ENCODE peak calls at places on chromosomes 12 and 14, in nine cellular contexts. One of them, this sample, is unnamed.

GRCh38 chr12:110343921-110344555 is 59.5 kb downstream of the ANAPC7 start:
- DNase-seq in GM12878: no peak
- DNase-seq in GM20000: no peak
- DNase-seq in WTC11: no peak
- DNase-seq in fibroblast of lung: no peak
- DNase-seq in ovary: no peak
- DNase-seq in Caco-2: no peak
- DNase-seq in cardiac fibroblast: no peak
- DNase-seq in Calu3: no peak
- DNase-seq in this sample: no peak

GRCh38 chr12:12563529-12563928 is 866 bp upstream of the DUSP16 start:
- DNase-seq in ovary: peak
- DNase-seq in GM20000: no peak
- DNase-seq in Calu3: no peak
- DNase-seq in cardiac fibroblast: peak
- DNase-seq in fibroblast of lung: no peak
- DNase-seq in WTC11: no peak
- DNase-seq in GM12878: no peak
- DNase-seq in Caco-2: no peak
- DNase-seq in this sample: no peak

GRCh38 chr14:24213866-24214652 is 771 bp upstream of the CHMP4A start:
- DNase-seq in GM20000: no peak
- DNase-seq in Caco-2: no peak
- DNase-seq in ovary: no peak
- DNase-seq in GM12878: no peak
- DNase-seq in Calu3: no peak
- DNase-seq in cardiac fibroblast: no peak
- DNase-seq in WTC11: no peak
- DNase-seq in fibroblast of lung: no peak
- DNase-seq in this sample: no peak

GRCh38 chr14:36442824-36443241 is 77.2 kb downstream of the NKX2-1 start:
- DNase-seq in GM12878: no peak
- DNase-seq in fibroblast of lung: no peak
- DNase-seq in WTC11: no peak
- DNase-seq in Calu3: no peak
- DNase-seq in GM20000: no peak
- DNase-seq in cardiac fibroblast: no peak
- DNase-seq in ovary: no peak
- DNase-seq in Caco-2: no peak
- DNase-seq in this sample: no peak

GRCh38 chr12:57229041-57229633 is 374 bp upstream of the SHMT2 start:
- DNase-seq in fibroblast of lung: no peak
- DNase-seq in GM20000: no peak
- DNase-seq in cardiac fibroblast: peak
- DNase-seq in ovary: no peak
- DNase-seq in Caco-2: no peak
- DNase-seq in WTC11: no peak
- DNase-seq in Calu3: no peak
- DNase-seq in GM12878: no peak
- DNase-seq in this sample: no peak

GRCh38 chr12:48818831-48819590 is 715 bp downstream of the CACNB3 start:
- DNase-seq in GM20000: no peak
- DNase-seq in fibroblast of lung: no peak
- DNase-seq in GM12878: no peak
- DNase-seq in WTC11: peak
- DNase-seq in ovary: peak
- DNase-seq in Calu3: peak
- DNase-seq in cardiac fibroblast: no peak
- DNase-seq in Caco-2: peak
- DNase-seq in this sample: no peak

GRCh38 chr12:32048791-32049190 is 57.9 kb upstream of the BICD1 start:
- DNase-seq in Calu3: no peak
- DNase-seq in WTC11: no peak
- DNase-seq in fibroblast of lung: no peak
- DNase-seq in Caco-2: no peak
- DNase-seq in cardiac fibroblast: no peak
- DNase-seq in GM20000: no peak
- DNase-seq in GM12878: no peak
- DNase-seq in ovary: no peak
- DNase-seq in this sample: no peak

GRCh38 chr14:80669416-80669815 is 272.1 kb downstream of the CEP128 start:
- DNase-seq in GM20000: no peak
- DNase-seq in ovary: no peak
- DNase-seq in WTC11: no peak
- DNase-seq in Calu3: no peak
- DNase-seq in GM12878: no peak
- DNase-seq in fibroblast of lung: peak
- DNase-seq in cardiac fibroblast: no peak
- DNase-seq in Caco-2: no peak
- DNase-seq in this sample: no peak

GRCh38 chr14:89269404-89269803 is 147.6 kb downstream of the FOXN3 start:
- DNase-seq in Caco-2: no peak
- DNase-seq in Calu3: no peak
- DNase-seq in GM12878: no peak
- DNase-seq in cardiac fibroblast: no peak
- DNase-seq in WTC11: no peak
- DNase-seq in ovary: no peak
- DNase-seq in GM20000: no peak
- DNase-seq in fibroblast of lung: no peak
- DNase-seq in this sample: no peak

GRCh38 chr12:52988933-52989332 is 17.3 kb upstream of the EIF4B start:
- DNase-seq in cardiac fibroblast: no peak
- DNase-seq in fibroblast of lung: no peak
- DNase-seq in GM20000: no peak
- DNase-seq in Calu3: no peak
- DNase-seq in ovary: no peak
- DNase-seq in WTC11: no peak
- DNase-seq in Caco-2: no peak
- DNase-seq in GM12878: no peak
- DNase-seq in this sample: no peak

GRCh38 chr12:52980096-52980694 is 26.1 kb upstream of the EIF4B start:
- DNase-seq in GM12878: no peak
- DNase-seq in cardiac fibroblast: no peak
- DNase-seq in fibroblast of lung: no peak
- DNase-seq in Calu3: no peak
- DNase-seq in WTC11: no peak
- DNase-seq in Caco-2: peak
- DNase-seq in GM20000: no peak
- DNase-seq in ovary: no peak
- DNase-seq in this sample: no peak

GRCh38 chr12:52980773-52981423 is 25.4 kb upstream of the EIF4B start:
- DNase-seq in fibroblast of lung: peak
- DNase-seq in GM12878: peak
- DNase-seq in Calu3: peak
- DNase-seq in cardiac fibroblast: peak
- DNase-seq in WTC11: peak
- DNase-seq in Caco-2: peak
- DNase-seq in ovary: peak
- DNase-seq in GM20000: peak
- DNase-seq in this sample: peak

DNA sequence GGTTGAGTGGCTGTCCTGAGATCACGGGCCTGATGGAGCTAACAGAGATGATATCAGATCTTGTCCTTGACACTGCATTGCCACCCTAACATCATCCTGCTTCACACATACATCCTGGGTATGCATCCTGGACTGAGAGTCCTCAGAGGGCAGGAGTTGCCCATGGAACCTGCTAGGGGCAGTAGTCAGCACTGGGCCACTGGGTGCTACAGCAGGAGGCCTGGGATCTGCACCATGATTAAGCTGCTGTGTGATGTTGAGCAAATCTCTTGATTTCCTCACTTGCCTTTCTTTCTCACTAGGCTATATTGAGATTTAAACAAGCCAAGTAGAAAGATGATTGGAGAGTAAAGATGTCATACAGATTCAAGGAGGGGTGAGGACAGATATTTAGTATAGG is 22.1 kb upstream of the EIF4B start:
- DNase-seq in Caco-2: no peak
- DNase-seq in WTC11: no peak
- DNase-seq in fibroblast of lung: no peak
- DNase-seq in GM20000: no peak
- DNase-seq in Calu3: peak
- DNase-seq in cardiac fibroblast: no peak
- DNase-seq in ovary: no peak
- DNase-seq in GM12878: no peak
- DNase-seq in this sample: no peak
- TF ChIP-seq CTCF in Caco-2: peak
- TF ChIP-seq CTCF in WTC11: no peak
- TF ChIP-seq CTCF in fibroblast of lung: no peak
- TF ChIP-seq CTCF in GM20000: no peak
- TF ChIP-seq CTCF in Calu3: no peak
- TF ChIP-seq CTCF in cardiac fibroblast: no peak
- TF ChIP-seq CTCF in ovary: no peak
- TF ChIP-seq CTCF in GM12878: no peak
- TF ChIP-seq CTCF in this sample: no peak

DNA sequence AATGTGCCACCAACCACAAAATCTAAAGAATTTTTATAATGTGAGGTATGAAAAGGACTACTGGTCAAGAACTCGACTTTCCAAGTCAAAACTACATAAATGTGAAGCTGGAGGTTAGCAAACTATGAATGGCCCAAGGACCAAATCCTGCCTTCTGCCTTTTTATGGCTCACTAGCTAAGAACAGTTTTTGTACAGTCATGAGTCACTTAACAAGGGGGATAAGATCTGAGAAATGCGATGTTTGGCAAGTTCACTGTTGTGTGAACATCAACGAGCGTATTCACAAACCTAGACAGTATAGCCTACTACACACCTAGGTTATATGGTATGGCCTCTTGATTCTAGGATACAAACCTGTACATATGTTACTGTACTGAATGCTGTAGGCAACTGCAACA is 28.2 kb downstream of the FERMT2 start:
- DNase-seq in GM12878: no peak
- DNase-seq in cardiac fibroblast: peak
- DNase-seq in WTC11: no peak
- DNase-seq in Calu3: no peak
- DNase-seq in ovary: no peak
- DNase-seq in GM20000: no peak
- DNase-seq in Caco-2: no peak
- DNase-seq in fibroblast of lung: no peak
- DNase-seq in this sample: no peak
- TF ChIP-seq CTCF in GM12878: no peak
- TF ChIP-seq CTCF in cardiac fibroblast: no peak
- TF ChIP-seq CTCF in WTC11: no peak
- TF ChIP-seq CTCF in Calu3: no peak
- TF ChIP-seq CTCF in ovary: no peak
- TF ChIP-seq CTCF in GM20000: no peak
- TF ChIP-seq CTCF in Caco-2: no peak
- TF ChIP-seq CTCF in fibroblast of lung: no peak
- TF ChIP-seq CTCF in this sample: no peak

DNA sequence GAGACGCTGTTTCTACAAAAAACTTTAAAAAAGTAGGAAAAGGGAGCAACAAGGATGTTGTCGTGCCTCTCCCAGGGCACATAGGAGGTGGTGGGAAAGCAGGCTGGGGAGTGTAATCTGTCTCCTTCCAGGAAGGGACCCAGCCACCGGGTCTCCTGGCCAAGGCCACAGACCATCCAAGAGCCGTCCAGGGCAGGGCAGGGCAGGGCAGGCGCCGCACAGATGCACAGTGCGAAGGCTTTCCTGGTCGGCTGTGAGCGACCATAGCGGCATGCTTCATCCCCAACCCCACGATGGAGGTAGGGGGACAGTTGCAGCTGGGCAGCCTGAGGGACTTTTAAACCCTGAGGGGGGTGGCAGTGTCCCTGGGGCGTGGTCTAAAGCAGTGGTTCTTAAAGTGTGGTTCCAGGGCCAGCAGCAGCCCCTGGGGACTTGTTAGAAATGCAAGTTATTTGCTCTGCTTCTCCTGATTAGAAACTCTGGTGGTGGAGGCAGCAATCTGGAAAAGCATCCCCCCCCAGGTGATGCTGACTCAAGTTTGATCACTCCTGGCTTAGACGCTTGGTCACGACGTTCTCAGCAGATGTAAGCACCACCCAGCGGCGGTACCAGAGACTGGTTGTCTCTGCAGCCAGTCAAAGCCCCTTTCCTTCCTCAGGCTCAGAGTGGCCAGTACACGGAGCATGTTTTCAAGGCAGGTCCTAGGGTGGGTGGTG is 197.4 kb upstream of the PRMT8 start:
- DNase-seq in GM12878: no peak
- DNase-seq in fibroblast of lung: no peak
- DNase-seq in GM20000: no peak
- DNase-seq in Calu3: no peak
- DNase-seq in cardiac fibroblast: peak
- DNase-seq in Caco-2: no peak
- DNase-seq in ovary: no peak
- DNase-seq in WTC11: no peak
- DNase-seq in this sample: no peak
- TF ChIP-seq CTCF in GM12878: no peak
- TF ChIP-seq CTCF in fibroblast of lung: no peak
- TF ChIP-seq CTCF in GM20000: no peak
- TF ChIP-seq CTCF in Calu3: no peak
- TF ChIP-seq CTCF in cardiac fibroblast: peak
- TF ChIP-seq CTCF in Caco-2: no peak
- TF ChIP-seq CTCF in ovary: no peak
- TF ChIP-seq CTCF in WTC11: no peak
- TF ChIP-seq CTCF in this sample: no peak

GRCh38 chr14:22598896-22599244 is 770 bp downstream of the ABHD4 start:
- DNase-seq in cardiac fibroblast: peak
- DNase-seq in fibroblast of lung: peak
- DNase-seq in Calu3: peak
- DNase-seq in WTC11: no peak
- DNase-seq in ovary: peak
- DNase-seq in GM12878: no peak
- DNase-seq in GM20000: peak
- DNase-seq in Caco-2: peak
- DNase-seq in this sample: no peak
- TF ChIP-seq CTCF in cardiac fibroblast: peak
- TF ChIP-seq CTCF in fibroblast of lung: peak
- TF ChIP-seq CTCF in Calu3: no peak
- TF ChIP-seq CTCF in WTC11: no peak
- TF ChIP-seq CTCF in ovary: no peak
- TF ChIP-seq CTCF in GM12878: peak
- TF ChIP-seq CTCF in GM20000: no peak
- TF ChIP-seq CTCF in Caco-2: peak
- TF ChIP-seq CTCF in this sample: peak

DNA sequence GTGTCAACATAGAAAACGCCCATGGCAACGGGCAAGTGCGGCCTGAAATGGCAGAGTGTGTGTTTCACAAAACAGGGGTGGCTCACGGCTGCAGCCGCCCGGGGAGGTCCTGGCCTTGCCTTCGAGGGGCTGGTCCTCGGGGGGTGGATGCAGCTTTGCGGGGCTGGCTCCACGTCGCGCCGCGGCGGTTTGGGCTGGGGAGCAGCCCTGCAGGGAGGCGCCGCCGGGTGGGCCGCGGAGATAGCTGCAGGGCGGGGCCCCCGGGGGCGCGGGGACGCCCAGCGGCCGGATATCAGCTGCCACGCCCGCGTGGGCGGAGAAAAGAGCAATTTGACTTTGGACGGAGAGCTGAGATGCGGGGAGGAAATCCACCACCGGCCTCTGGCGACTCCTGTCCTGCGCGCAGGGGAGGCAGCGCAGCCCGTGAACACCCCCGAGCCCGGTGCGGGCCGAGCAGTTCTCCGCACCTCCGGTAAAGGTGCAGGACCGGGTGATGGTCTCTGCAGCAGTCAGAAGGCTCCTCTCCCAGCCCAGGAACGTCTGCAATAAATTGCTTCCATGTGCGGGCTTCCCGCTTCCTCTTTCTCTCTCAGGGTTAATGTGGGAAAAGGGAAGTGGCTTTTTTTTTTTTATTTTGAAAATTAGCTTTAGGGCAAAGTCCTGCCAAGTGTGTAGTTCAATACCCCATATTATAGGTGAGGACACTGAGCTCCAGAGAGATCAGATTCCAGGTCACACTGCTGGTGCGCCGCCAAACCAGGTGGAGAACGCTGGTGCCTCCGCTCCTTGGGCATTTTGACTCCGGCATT is 110.5 kb downstream of the ARF6 start:
- DNase-seq in GM20000: peak
- DNase-seq in GM12878: peak
- DNase-seq in fibroblast of lung: peak
- DNase-seq in Calu3: peak
- DNase-seq in ovary: peak
- DNase-seq in cardiac fibroblast: peak
- DNase-seq in WTC11: peak
- DNase-seq in Caco-2: peak
- DNase-seq in this sample: peak
- TF ChIP-seq CTCF in GM20000: no peak
- TF ChIP-seq CTCF in GM12878: peak
- TF ChIP-seq CTCF in fibroblast of lung: peak
- TF ChIP-seq CTCF in Calu3: no peak
- TF ChIP-seq CTCF in ovary: peak
- TF ChIP-seq CTCF in cardiac fibroblast: peak
- TF ChIP-seq CTCF in WTC11: no peak
- TF ChIP-seq CTCF in Caco-2: peak
- TF ChIP-seq CTCF in this sample: peak

This sample was measured in GM12864.